ENCODE peak calls at places on chromosomes 11 and 22, in five cellular contexts. E is choroid plexus epithelial cell, W is AG04450, V is kidney, H is brain microvascular endothelial cell. Q is an unnamed sample.
A peak's percentile ranks its signal among the peaks of the same experiment; 100 is the strongest.

GRCh38 chr22:37750596-37751162 is 53.8 kb downstream of the TRIOBP start:
- DNase-seq in E (no peak), H (no peak), V (peak; percentile 75), W (no peak), Q (no peak)

GRCh38 chr22:48753752-48754517 is 1073.7 kb downstream of the BRD1 start:
- DNase-seq in V (no peak), W (no peak), H (no peak), E (no peak), Q (no peak)

GRCh38 chr11:6637871-6638270 is 17.7 kb downstream of the DCHS1 start:
- DNase-seq in H (no peak), V (peak; percentile 64), W (no peak), E (peak; percentile 87), Q (peak; percentile 34)

GRCh38 chr11:73965764-73966121 is 14.9 kb downstream of the DNAJB13 start:
- DNase-seq in H (no peak), W (no peak), E (no peak), V (no peak), Q (no peak)

GRCh38 chr11:126945319-126945718 is 55.3 kb downstream of the KIRREL3 start:
- DNase-seq in H (no peak), V (no peak), W (no peak), E (no peak), Q (no peak)

GRCh38 chr11:118437736-118438125 is 1.4 kb downstream of the KMT2A start:
- DNase-seq in W (no peak), E (peak; percentile 31), V (no peak), H (no peak), Q (no peak)

GRCh38 chr11:126121316-126121715 is 58.6 kb upstream of the CDON start:
- DNase-seq in H (no peak), V (peak; percentile 9), E (no peak), W (no peak), Q (no peak)

GRCh38 chr11:80281194-80281593 is 840.4 kb upstream of the TENM4 start:
- DNase-seq in H (no peak), E (no peak), V (no peak), W (no peak), Q (no peak)

GRCh38 chr22:42939941-42940653 is 74.9 kb downstream of the PACSIN2 start:
- DNase-seq in V (peak; percentile 82), W (peak; percentile 32), H (peak; percentile 87), E (peak; percentile 93), Q (peak; percentile 79)

GRCh38 chr11:65047581-65048422 is 6.8 kb downstream of the SAC3D1 start:
- DNase-seq in E (peak; percentile 19), V (no peak), W (no peak), H (no peak), Q (peak; percentile 22)

GRCh38 chr11:69938206-69938605 is 119.0 kb upstream of the FGF3 start:
- DNase-seq in E (no peak), H (no peak), V (peak; percentile 15), W (no peak), Q (no peak)

GRCh38 chr22:44116755-44117684 is 63.7 kb upstream of the PARVG start:
- DNase-seq in H (no peak), E (no peak), W (no peak), V (peak; percentile 54), Q (no peak)

GRCh38 chr22:48851933-48852549 is 975.6 kb downstream of the BRD1 start:
- DNase-seq in E (no peak), W (no peak), V (peak; percentile 41), H (no peak), Q (no peak)

GRCh38 chr11:76419896-76420295 is 24.9 kb upstream of the EMSY start:
- DNase-seq in E (peak; percentile 4), V (no peak), H (no peak), W (no peak), Q (peak; percentile 4)

GRCh38 chr11:106156290-106156937 is 79.0 kb downstream of the AASDHPPT start:
- DNase-seq in V (no peak), H (peak; percentile 67), E (peak; percentile 93), W (peak; percentile 70), Q (peak; percentile 90)

GRCh38 chr11:78349114-78349513 is 68.5 kb downstream of the GAB2 start:
- DNase-seq in V (no peak), W (no peak), H (no peak), E (no peak), Q (no peak)

GRCh38 chr11:123457187-123457770 is 27.2 kb downstream of the GRAMD1B start:
- DNase-seq in V (no peak), H (no peak), E (peak; percentile 51), W (no peak), Q (peak; percentile 58)

DNA sequence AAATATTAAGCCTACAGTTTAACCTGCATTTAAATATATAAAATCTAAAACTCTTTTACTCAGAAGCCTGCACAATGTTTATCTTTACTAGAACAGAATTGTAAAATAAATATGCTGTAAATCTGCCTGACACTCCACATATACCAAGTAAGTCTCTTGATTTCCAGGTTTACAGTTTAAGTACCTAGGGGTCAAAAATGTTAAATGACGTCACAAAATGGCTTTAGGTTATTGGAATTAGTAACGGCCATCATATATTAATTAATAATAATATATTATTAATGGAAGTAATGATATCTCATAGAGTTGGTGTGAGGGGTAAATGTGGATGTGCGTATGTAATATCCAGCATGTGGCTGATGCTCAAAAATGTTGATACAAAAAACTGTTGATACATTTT is 114.8 kb upstream of the ANO5 start:
- DNase-seq in V (no peak), H (no peak), W (no peak), E (no peak), Q (no peak)
- TF ChIP-seq CTCF in V (no peak), H (no peak), W (no peak), E (no peak), Q (no peak)

GRCh38 chr11:15653191-15653590 is 538.5 kb downstream of the INSC start:
- DNase-seq in W (no peak), E (no peak), H (no peak), V (no peak), Q (no peak)

GRCh38 chr11:15649371-15650104 is 534.8 kb downstream of the INSC start:
- DNase-seq in E (no peak), W (no peak), V (no peak), H (no peak), Q (peak; percentile 43)

GRCh38 chr11:15651033-15651432 is 536.3 kb downstream of the INSC start:
- DNase-seq in W (no peak), H (no peak), E (no peak), V (peak; percentile 76), Q (no peak)

GRCh38 chr11:15651782-15652181 is 537.1 kb downstream of the INSC start:
- DNase-seq in V (peak; percentile 68), E (no peak), W (no peak), H (no peak), Q (no peak)

GRCh38 chr11:15650105-15650938 is 535.6 kb downstream of the INSC start:
- DNase-seq in V (peak; percentile 97), W (peak; percentile 82), E (peak; percentile 93), H (peak; percentile 89), Q (peak; percentile 96)
- H3K4me3 ChIP-seq in V (peak overlapping the region; percentile 45), W (peak overlapping the region; percentile 59), E (peak overlapping the region; percentile 53), H (peak overlapping the region; percentile 48), Q (peak overlapping the region; percentile 30)

DNA sequence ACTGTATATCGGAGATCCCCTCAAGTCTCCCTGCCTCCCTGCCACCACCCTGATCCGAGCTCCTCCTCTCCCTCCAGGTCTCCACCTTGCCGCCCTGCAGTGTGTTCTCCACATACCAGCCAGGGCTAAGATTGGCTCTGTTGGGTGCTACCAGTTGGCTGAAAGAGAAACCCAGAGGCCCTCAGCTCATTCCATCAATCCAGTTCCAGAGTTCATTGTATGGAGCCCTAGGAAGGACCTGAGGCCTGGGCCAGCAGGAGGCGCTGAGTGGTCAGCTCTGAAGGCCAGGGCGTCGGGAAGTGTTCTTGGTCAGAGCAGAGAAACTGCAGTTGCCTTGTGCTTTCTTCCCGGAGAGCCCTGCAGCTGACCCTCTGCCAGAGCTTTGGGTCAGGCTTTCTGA is 2.2 kb upstream of the TOP3B start:
- DNase-seq in H (peak; percentile 16), V (peak; percentile 29), W (no peak), E (peak; percentile 71), Q (peak; percentile 57)
- TF ChIP-seq CTCF in H (peak; percentile 62), V (peak; percentile 2), W (peak; percentile 57), E (peak; percentile 79), Q (peak; percentile 71)

GRCh38 chr11:31871310-31872073 is 60.4 kb upstream of the PAX6 start:
- DNase-seq in W (no peak), H (no peak), E (no peak), V (no peak), Q (no peak)

GRCh38 chr11:31874631-31875191 is 63.6 kb upstream of the PAX6 start:
- DNase-seq in V (no peak), E (no peak), H (no peak), W (no peak), Q (no peak)

GRCh38 chr11:31870609-31871309 is 59.6 kb upstream of the PAX6 start:
- DNase-seq in V (peak; percentile 55), W (peak; percentile 2), H (peak; percentile 39), E (peak; percentile 61), Q (peak; percentile 52)

GRCh38 chr11:31872074-31872440 is 60.9 kb upstream of the PAX6 start:
- DNase-seq in H (no peak), E (no peak), W (no peak), V (no peak), Q (no peak)

GRCh38 chr11:31873115-31873514 is 62.0 kb upstream of the PAX6 start:
- DNase-seq in V (no peak), H (no peak), W (no peak), E (no peak), Q (no peak)
- H3K4me3 ChIP-seq in V (no peak overlapping the region), H (no peak overlapping the region), W (no peak overlapping the region), E (no peak overlapping the region), Q (no peak overlapping the region)

GRCh38 chr11:3971756-3972404 is 116.4 kb downstream of the STIM1 start:
- DNase-seq in E (peak; percentile 76), H (no peak), V (no peak), W (no peak), Q (peak; percentile 41)
- TF ChIP-seq CTCF in E (peak; percentile 48), H (peak; percentile 29), V (no peak), W (peak; percentile 33), Q (peak; percentile 17)

GRCh38 chr11:103890654-103891053 is 145.8 kb upstream of the DDI1 start:
- DNase-seq in E (no peak), V (no peak), W (no peak), H (no peak), Q (no peak)

GRCh38 chr11:103888541-103888951 is 147.9 kb upstream of the DDI1 start:
- DNase-seq in V (no peak), E (no peak), W (no peak), H (no peak), Q (no peak)

GRCh38 chr11:103889679-103890078 is 146.8 kb upstream of the DDI1 start:
- DNase-seq in E (no peak), W (no peak), H (no peak), V (no peak), Q (no peak)

GRCh38 chr11:103883856-103884255 is 152.6 kb upstream of the DDI1 start:
- DNase-seq in E (no peak), V (no peak), H (no peak), W (no peak), Q (no peak)

DNA sequence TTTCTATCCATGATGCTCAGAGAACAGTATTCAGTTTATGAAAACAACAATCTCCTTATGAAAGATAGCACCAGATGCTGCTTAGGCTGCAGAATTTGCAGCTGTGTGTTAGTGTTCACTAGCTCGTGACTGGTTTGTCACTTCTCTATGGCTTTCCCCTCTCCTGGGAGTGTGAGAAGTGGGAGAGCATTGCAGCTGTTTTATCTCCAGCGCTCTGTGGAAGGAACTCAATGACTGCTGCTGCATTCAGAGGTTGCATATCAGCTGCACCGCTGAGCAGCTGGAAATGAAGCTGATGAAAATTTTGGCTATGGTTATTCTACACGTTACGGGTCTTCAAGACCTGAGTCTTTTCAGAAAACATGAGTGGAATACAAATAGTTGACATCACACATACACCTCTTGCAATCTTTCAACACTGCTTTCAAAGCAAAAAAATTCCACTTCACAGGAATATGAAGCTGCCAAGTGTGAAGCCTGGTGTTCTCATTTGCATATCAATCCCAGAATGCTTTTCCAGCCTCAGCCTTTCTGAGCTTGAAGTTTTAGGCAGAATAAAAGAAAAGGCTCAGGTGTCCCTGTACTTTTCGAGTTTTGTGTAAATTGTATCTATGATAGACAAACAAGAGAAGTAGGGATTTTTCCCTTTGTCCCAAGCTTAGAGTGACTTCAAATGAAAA is 149.3 kb upstream of the DDI1 start:
- DNase-seq in H (no peak), W (no peak), E (no peak), V (no peak), Q (no peak)
- H3K4me3 ChIP-seq in H (no peak overlapping the region), W (no peak overlapping the region), E (no peak overlapping the region), V (no peak overlapping the region), Q (no peak overlapping the region)